ENCODE peak calls at places on chromosomes 1 and 21, in six cellular contexts. One of them, this sample, is unnamed.

GRCh38 chr1:25624155-25624554 is 7.6 kb downstream of the MAN1C1 start:
- DNase-seq in heart left ventricle: no peak
- DNase-seq in WERI-Rb-1: no peak
- DNase-seq in mammary epithelial cell: no peak
- DNase-seq in astrocyte of the cerebellum: no peak
- DNase-seq in epithelial cell of esophagus: no peak
- DNase-seq in this sample: no peak

GRCh38 chr1:22350171-22350961 is 101.3 kb upstream of the ZBTB40 start:
- DNase-seq in mammary epithelial cell: no peak
- DNase-seq in WERI-Rb-1: peak
- DNase-seq in astrocyte of the cerebellum: no peak
- DNase-seq in epithelial cell of esophagus: no peak
- DNase-seq in heart left ventricle: no peak
- DNase-seq in this sample: no peak

GRCh38 chr1:19563336-19564097 is 78.2 kb upstream of the CAPZB start:
- DNase-seq in WERI-Rb-1: no peak
- DNase-seq in heart left ventricle: peak
- DNase-seq in astrocyte of the cerebellum: no peak
- DNase-seq in epithelial cell of esophagus: peak
- DNase-seq in mammary epithelial cell: peak
- DNase-seq in this sample: peak

GRCh38 chr1:113088972-113089371 is 16.0 kb downstream of the LRIG2 start:
- DNase-seq in astrocyte of the cerebellum: no peak
- DNase-seq in epithelial cell of esophagus: no peak
- DNase-seq in heart left ventricle: no peak
- DNase-seq in mammary epithelial cell: no peak
- DNase-seq in WERI-Rb-1: no peak
- DNase-seq in this sample: no peak

GRCh38 chr1:206794294-206794908 is 22.1 kb upstream of the IL10 start:
- DNase-seq in epithelial cell of esophagus: no peak
- DNase-seq in mammary epithelial cell: no peak
- DNase-seq in astrocyte of the cerebellum: no peak
- DNase-seq in heart left ventricle: no peak
- DNase-seq in WERI-Rb-1: no peak
- DNase-seq in this sample: no peak

GRCh38 chr1:206094024-206094423 is 23.2 kb downstream of the AVPR1B start:
- DNase-seq in epithelial cell of esophagus: no peak
- DNase-seq in astrocyte of the cerebellum: no peak
- DNase-seq in WERI-Rb-1: no peak
- DNase-seq in mammary epithelial cell: no peak
- DNase-seq in heart left ventricle: no peak
- DNase-seq in this sample: no peak

GRCh38 chr1:245166471-245166885 is 11.7 kb downstream of the KIF26B start:
- DNase-seq in mammary epithelial cell: no peak
- DNase-seq in astrocyte of the cerebellum: no peak
- DNase-seq in heart left ventricle: no peak
- DNase-seq in WERI-Rb-1: peak
- DNase-seq in epithelial cell of esophagus: no peak
- DNase-seq in this sample: peak

GRCh38 chr1:206676499-206676898 is 8.2 kb upstream of the MAPKAPK2 start:
- DNase-seq in heart left ventricle: no peak
- DNase-seq in epithelial cell of esophagus: no peak
- DNase-seq in WERI-Rb-1: no peak
- DNase-seq in mammary epithelial cell: no peak
- DNase-seq in astrocyte of the cerebellum: no peak
- DNase-seq in this sample: no peak

GRCh38 chr1:85504417-85504816 is 39.5 kb upstream of the DDAH1 start:
- DNase-seq in epithelial cell of esophagus: no peak
- DNase-seq in WERI-Rb-1: no peak
- DNase-seq in astrocyte of the cerebellum: no peak
- DNase-seq in heart left ventricle: no peak
- DNase-seq in mammary epithelial cell: no peak
- DNase-seq in this sample: no peak

GRCh38 chr1:112509005-112509659 is 367 bp downstream of the WNT2B start:
- DNase-seq in heart left ventricle: no peak
- DNase-seq in mammary epithelial cell: no peak
- DNase-seq in epithelial cell of esophagus: peak
- DNase-seq in WERI-Rb-1: no peak
- DNase-seq in astrocyte of the cerebellum: no peak
- DNase-seq in this sample: no peak

GRCh38 chr1:119141020-119141424 is 569 bp upstream of the WARS2 start:
- DNase-seq in astrocyte of the cerebellum: no peak
- DNase-seq in epithelial cell of esophagus: peak
- DNase-seq in WERI-Rb-1: peak
- DNase-seq in mammary epithelial cell: no peak
- DNase-seq in heart left ventricle: peak
- DNase-seq in this sample: no peak
- TF ChIP-seq CTCF in astrocyte of the cerebellum: peak
- TF ChIP-seq CTCF in epithelial cell of esophagus: no peak
- TF ChIP-seq CTCF in WERI-Rb-1: peak
- TF ChIP-seq CTCF in mammary epithelial cell: peak
- TF ChIP-seq CTCF in heart left ventricle: no peak
- TF ChIP-seq CTCF in this sample: peak

DNA sequence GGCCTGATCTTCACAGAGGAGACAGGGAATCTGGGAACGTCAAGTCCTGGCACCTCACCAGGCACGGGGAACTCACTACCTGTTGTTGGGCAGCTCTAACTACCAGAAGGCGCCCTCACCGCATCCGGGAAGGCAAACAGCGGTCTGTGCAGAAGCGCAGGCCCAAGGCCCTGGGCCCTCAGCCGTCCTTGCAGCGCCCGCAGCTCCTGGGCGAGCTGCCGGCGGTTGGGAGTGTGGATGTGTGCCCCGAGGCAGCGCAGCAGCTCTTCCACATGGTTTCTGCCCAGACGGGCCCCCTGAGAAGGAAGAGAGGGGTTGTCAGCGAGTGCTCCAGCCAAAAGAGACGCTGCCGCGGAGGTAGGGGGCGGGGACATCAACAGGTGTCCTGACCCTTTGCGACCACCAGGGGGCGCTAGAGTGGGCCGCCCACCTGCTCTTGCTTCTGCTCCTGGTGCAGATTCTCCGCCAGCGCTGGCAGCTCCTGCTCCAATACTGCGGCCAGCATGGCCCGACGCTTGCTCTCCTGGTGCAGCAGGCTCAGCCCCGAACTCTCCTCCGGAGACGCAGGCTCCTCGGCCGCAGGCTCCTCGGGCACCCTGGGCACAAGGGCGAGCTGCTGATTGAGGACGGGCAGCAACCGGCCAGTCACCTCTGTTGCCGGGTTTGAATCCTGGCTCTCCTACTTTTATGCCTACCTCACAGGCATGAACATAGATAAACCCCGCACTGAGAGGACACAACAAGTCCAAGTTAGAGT is 9.3 kb downstream of the MAP3K6 start:
- DNase-seq in heart left ventricle: peak
- DNase-seq in mammary epithelial cell: no peak
- DNase-seq in astrocyte of the cerebellum: peak
- DNase-seq in WERI-Rb-1: peak
- DNase-seq in epithelial cell of esophagus: peak
- DNase-seq in this sample: peak
- H3K4me3 ChIP-seq in heart left ventricle: no peak
- H3K4me3 ChIP-seq in mammary epithelial cell: no peak
- H3K4me3 ChIP-seq in astrocyte of the cerebellum: no peak
- H3K4me3 ChIP-seq in WERI-Rb-1: no peak
- H3K4me3 ChIP-seq in epithelial cell of esophagus: no peak
- H3K4me3 ChIP-seq in this sample: no peak

DNA sequence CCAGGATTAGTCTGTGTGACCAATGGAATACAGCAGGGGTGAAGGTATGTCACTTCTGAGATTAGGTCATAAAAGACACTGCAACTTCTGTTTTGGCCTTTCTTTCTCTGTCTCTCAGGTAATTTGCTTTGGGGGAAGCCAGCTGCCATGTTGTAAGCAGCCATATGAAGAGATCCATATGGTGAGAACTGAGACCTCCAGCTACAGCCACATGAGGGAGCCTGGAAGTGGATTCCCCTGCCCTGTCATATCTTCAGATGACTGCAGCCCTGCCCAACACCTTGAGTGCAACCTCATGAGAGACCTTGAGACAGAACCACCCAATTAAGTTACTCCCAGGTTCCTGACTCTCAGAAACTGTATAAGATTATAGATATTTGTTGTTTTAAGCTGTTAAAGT is 70.1 kb upstream of the ESRRG start:
- DNase-seq in heart left ventricle: no peak
- DNase-seq in epithelial cell of esophagus: peak
- DNase-seq in WERI-Rb-1: peak
- DNase-seq in mammary epithelial cell: no peak
- DNase-seq in astrocyte of the cerebellum: no peak
- DNase-seq in this sample: no peak
- TF ChIP-seq CTCF in heart left ventricle: no peak
- TF ChIP-seq CTCF in epithelial cell of esophagus: no peak
- TF ChIP-seq CTCF in WERI-Rb-1: peak
- TF ChIP-seq CTCF in mammary epithelial cell: peak
- TF ChIP-seq CTCF in astrocyte of the cerebellum: no peak
- TF ChIP-seq CTCF in this sample: no peak

GRCh38 chr1:89023026-89023425 is 360 bp upstream of the GBP3 start:
- DNase-seq in WERI-Rb-1: no peak
- DNase-seq in heart left ventricle: no peak
- DNase-seq in astrocyte of the cerebellum: no peak
- DNase-seq in epithelial cell of esophagus: no peak
- DNase-seq in mammary epithelial cell: no peak
- DNase-seq in this sample: no peak
- H3K4me3 ChIP-seq in WERI-Rb-1: no peak
- H3K4me3 ChIP-seq in heart left ventricle: peak
- H3K4me3 ChIP-seq in astrocyte of the cerebellum: peak
- H3K4me3 ChIP-seq in epithelial cell of esophagus: no peak
- H3K4me3 ChIP-seq in mammary epithelial cell: no peak
- H3K4me3 ChIP-seq in this sample: peak

DNA sequence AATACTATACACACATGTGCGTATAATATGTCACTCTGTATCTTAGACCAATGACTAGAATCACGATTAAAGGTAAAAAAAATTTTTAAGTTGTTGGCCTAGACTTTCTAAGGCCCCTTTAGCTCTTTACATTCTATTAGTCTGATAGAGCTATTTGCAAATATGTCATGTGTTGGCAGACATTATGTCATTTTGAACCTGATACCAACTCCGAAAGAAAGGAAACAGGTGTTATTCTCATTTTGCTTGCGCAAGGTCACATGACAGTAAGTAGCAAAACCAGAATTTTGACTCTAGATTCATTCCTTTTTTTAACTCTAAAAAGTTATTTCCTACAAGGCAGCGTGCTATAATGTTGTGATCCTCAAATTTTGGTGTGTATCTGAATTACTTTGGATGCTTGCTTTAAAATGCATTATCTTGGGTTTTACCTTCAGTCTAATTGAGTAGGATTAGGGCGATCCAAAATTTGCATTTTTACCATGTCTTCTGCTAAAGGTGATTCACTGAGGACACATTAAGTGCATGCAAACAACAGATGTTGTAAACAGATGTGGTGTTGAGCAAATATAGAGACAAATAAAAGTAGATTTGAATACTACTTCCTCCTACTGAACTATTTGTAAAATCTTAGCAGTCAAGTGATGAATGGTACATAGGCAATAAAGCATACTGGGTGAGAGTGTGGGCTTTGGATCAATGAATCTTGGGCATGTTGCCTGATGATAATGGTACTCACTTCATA is 63.5 kb upstream of the KIAA1614 start:
- DNase-seq in heart left ventricle: no peak
- DNase-seq in WERI-Rb-1: no peak
- DNase-seq in astrocyte of the cerebellum: no peak
- DNase-seq in mammary epithelial cell: no peak
- DNase-seq in epithelial cell of esophagus: peak
- DNase-seq in this sample: no peak
- TF ChIP-seq CTCF in heart left ventricle: no peak
- TF ChIP-seq CTCF in WERI-Rb-1: no peak
- TF ChIP-seq CTCF in astrocyte of the cerebellum: no peak
- TF ChIP-seq CTCF in mammary epithelial cell: no peak
- TF ChIP-seq CTCF in epithelial cell of esophagus: no peak
- TF ChIP-seq CTCF in this sample: no peak

GRCh38 chr1:64469614-64469976 is 334 bp upstream of the CACHD1 start:
- DNase-seq in epithelial cell of esophagus: peak
- DNase-seq in astrocyte of the cerebellum: no peak
- DNase-seq in mammary epithelial cell: peak
- DNase-seq in WERI-Rb-1: no peak
- DNase-seq in heart left ventricle: no peak
- DNase-seq in this sample: no peak
- H3K4me3 ChIP-seq in epithelial cell of esophagus: peak
- H3K4me3 ChIP-seq in astrocyte of the cerebellum: peak
- H3K4me3 ChIP-seq in mammary epithelial cell: peak
- H3K4me3 ChIP-seq in WERI-Rb-1: peak
- H3K4me3 ChIP-seq in heart left ventricle: peak
- H3K4me3 ChIP-seq in this sample: peak

DNA sequence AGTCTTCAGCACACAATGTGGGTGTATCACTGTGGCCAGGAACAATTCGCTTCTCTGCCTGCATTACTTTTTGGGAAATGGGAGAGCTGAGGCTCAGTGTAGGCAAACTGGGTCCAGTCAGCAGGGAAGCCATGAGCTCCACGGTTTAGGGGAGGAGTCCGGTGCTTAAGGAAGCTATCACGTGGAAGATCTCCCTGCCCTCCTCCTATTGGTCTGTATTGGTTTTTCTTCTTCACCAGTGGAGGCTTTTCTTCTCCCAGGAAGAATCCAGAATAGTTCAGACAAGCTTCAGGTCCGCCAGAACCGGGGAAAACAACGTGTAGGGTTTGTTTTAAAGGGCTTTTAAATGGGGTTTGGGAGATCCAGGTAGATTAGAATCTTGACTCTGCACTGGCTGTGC is 156.2 kb upstream of the CAMK1G start:
- DNase-seq in WERI-Rb-1: no peak
- DNase-seq in heart left ventricle: no peak
- DNase-seq in mammary epithelial cell: no peak
- DNase-seq in epithelial cell of esophagus: peak
- DNase-seq in astrocyte of the cerebellum: no peak
- DNase-seq in this sample: no peak
- TF ChIP-seq CTCF in WERI-Rb-1: no peak
- TF ChIP-seq CTCF in heart left ventricle: no peak
- TF ChIP-seq CTCF in mammary epithelial cell: no peak
- TF ChIP-seq CTCF in epithelial cell of esophagus: no peak
- TF ChIP-seq CTCF in astrocyte of the cerebellum: no peak
- TF ChIP-seq CTCF in this sample: no peak

GRCh38 chr21:41168391-41169257 is 664 bp downstream of the BACE2 start:
- DNase-seq in heart left ventricle: peak
- DNase-seq in WERI-Rb-1: peak
- DNase-seq in mammary epithelial cell: peak
- DNase-seq in epithelial cell of esophagus: peak
- DNase-seq in astrocyte of the cerebellum: peak
- DNase-seq in this sample: peak

GRCh38 chr21:41169258-41169576 is 1.3 kb downstream of the BACE2 start:
- DNase-seq in WERI-Rb-1: no peak
- DNase-seq in mammary epithelial cell: no peak
- DNase-seq in astrocyte of the cerebellum: no peak
- DNase-seq in heart left ventricle: no peak
- DNase-seq in epithelial cell of esophagus: no peak
- DNase-seq in this sample: no peak

GRCh38 chr21:41164981-41165650 is 2.8 kb upstream of the BACE2 start:
- DNase-seq in astrocyte of the cerebellum: no peak
- DNase-seq in WERI-Rb-1: no peak
- DNase-seq in mammary epithelial cell: peak
- DNase-seq in epithelial cell of esophagus: peak
- DNase-seq in heart left ventricle: no peak
- DNase-seq in this sample: peak

GRCh38 chr21:41167348-41168342 is at the start of gene BACE2:
- DNase-seq in epithelial cell of esophagus: peak
- DNase-seq in astrocyte of the cerebellum: peak
- DNase-seq in mammary epithelial cell: peak
- DNase-seq in WERI-Rb-1: peak
- DNase-seq in heart left ventricle: peak
- DNase-seq in this sample: peak

DNA sequence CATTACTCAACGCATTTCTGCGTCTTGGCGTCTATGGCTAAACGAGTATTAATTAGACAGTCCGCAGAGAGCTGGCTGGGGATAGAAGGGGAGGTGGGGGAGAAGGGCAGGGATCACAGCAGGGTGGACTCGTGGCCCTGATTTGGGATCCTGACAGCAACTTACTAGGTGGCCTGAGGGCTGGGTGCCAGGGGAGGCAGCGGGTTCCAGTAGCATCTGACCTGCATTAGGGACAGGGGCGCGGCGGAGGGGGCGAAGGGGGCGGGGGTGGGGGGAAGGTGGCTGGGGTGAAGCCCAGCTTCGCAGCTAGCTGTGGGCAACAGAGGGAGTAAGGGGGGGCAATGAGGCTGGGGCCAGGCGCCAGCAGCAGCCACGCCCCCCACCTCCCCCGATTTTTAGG is 1.0 kb upstream of the BACE2 start:
- DNase-seq in epithelial cell of esophagus: no peak
- DNase-seq in heart left ventricle: no peak
- DNase-seq in WERI-Rb-1: no peak
- DNase-seq in mammary epithelial cell: no peak
- DNase-seq in astrocyte of the cerebellum: no peak
- DNase-seq in this sample: peak
- H3K4me3 ChIP-seq in epithelial cell of esophagus: peak
- H3K4me3 ChIP-seq in heart left ventricle: peak
- H3K4me3 ChIP-seq in WERI-Rb-1: peak
- H3K4me3 ChIP-seq in mammary epithelial cell: peak
- H3K4me3 ChIP-seq in astrocyte of the cerebellum: peak
- H3K4me3 ChIP-seq in this sample: peak

This sample was measured in cardiac fibroblast.